ENCODE peak calls at places on chromosomes 3 and 15, in eight cellular contexts. One of them, this sample, is unnamed.

GRCh38 chr15:56772868-56773639 is 39.7 kb upstream of the ZNF280D start:
- DNase-seq in tibial artery: no peak
- DNase-seq in Ammon's horn: no peak
- DNase-seq in stimulated activated CD4-positive, alpha-beta T cell treated with anti-CD3 and anti-CD28 coated beads, Interleukin-2, amount 100 ng/mL, for 4 hours: no peak
- DNase-seq in sigmoid colon: no peak
- DNase-seq in WTC11: no peak
- DNase-seq in NCI-H2081: peak
- DNase-seq in hippocampal formation: no peak
- DNase-seq in this sample: peak

GRCh38 chr3:33438284-33438668 is 1.9 kb downstream of the UBP1 start:
- DNase-seq in stimulated activated CD4-positive, alpha-beta T cell treated with anti-CD3 and anti-CD28 coated beads, Interleukin-2, amount 100 ng/mL, for 4 hours: no peak
- DNase-seq in WTC11: no peak
- DNase-seq in hippocampal formation: no peak
- DNase-seq in NCI-H2081: peak
- DNase-seq in tibial artery: no peak
- DNase-seq in Ammon's horn: no peak
- DNase-seq in sigmoid colon: no peak
- DNase-seq in this sample: peak

GRCh38 chr15:25435474-25436243 is 3.2 kb downstream of the UBE3A start:
- DNase-seq in stimulated activated CD4-positive, alpha-beta T cell treated with anti-CD3 and anti-CD28 coated beads, Interleukin-2, amount 100 ng/mL, for 4 hours: no peak
- DNase-seq in Ammon's horn: no peak
- DNase-seq in tibial artery: no peak
- DNase-seq in WTC11: no peak
- DNase-seq in hippocampal formation: no peak
- DNase-seq in sigmoid colon: no peak
- DNase-seq in NCI-H2081: no peak
- DNase-seq in this sample: peak

GRCh38 chr3:69097407-69098086 is 12.8 kb downstream of the ARL6IP5 start:
- DNase-seq in Ammon's horn: no peak
- DNase-seq in stimulated activated CD4-positive, alpha-beta T cell treated with anti-CD3 and anti-CD28 coated beads, Interleukin-2, amount 100 ng/mL, for 4 hours: no peak
- DNase-seq in sigmoid colon: no peak
- DNase-seq in WTC11: no peak
- DNase-seq in hippocampal formation: no peak
- DNase-seq in NCI-H2081: no peak
- DNase-seq in tibial artery: no peak
- DNase-seq in this sample: no peak

GRCh38 chr3:12995389-12996180 is 77.6 kb downstream of the IQSEC1 start:
- DNase-seq in sigmoid colon: no peak
- DNase-seq in Ammon's horn: no peak
- DNase-seq in tibial artery: no peak
- DNase-seq in hippocampal formation: no peak
- DNase-seq in stimulated activated CD4-positive, alpha-beta T cell treated with anti-CD3 and anti-CD28 coated beads, Interleukin-2, amount 100 ng/mL, for 4 hours: no peak
- DNase-seq in NCI-H2081: no peak
- DNase-seq in WTC11: no peak
- DNase-seq in this sample: no peak

GRCh38 chr3:174403831-174404230 is 455.3 kb upstream of the NAALADL2 start:
- DNase-seq in Ammon's horn: no peak
- DNase-seq in sigmoid colon: no peak
- DNase-seq in NCI-H2081: no peak
- DNase-seq in stimulated activated CD4-positive, alpha-beta T cell treated with anti-CD3 and anti-CD28 coated beads, Interleukin-2, amount 100 ng/mL, for 4 hours: no peak
- DNase-seq in tibial artery: no peak
- DNase-seq in hippocampal formation: no peak
- DNase-seq in WTC11: no peak
- DNase-seq in this sample: no peak

GRCh38 chr3:68123231-68123630 is 468.8 kb upstream of the SUCLG2 start:
- DNase-seq in sigmoid colon: no peak
- DNase-seq in hippocampal formation: no peak
- DNase-seq in WTC11: no peak
- DNase-seq in Ammon's horn: no peak
- DNase-seq in stimulated activated CD4-positive, alpha-beta T cell treated with anti-CD3 and anti-CD28 coated beads, Interleukin-2, amount 100 ng/mL, for 4 hours: no peak
- DNase-seq in tibial artery: no peak
- DNase-seq in NCI-H2081: no peak
- DNase-seq in this sample: no peak

GRCh38 chr3:50170689-50171088 is 15.6 kb downstream of the SEMA3F start:
- DNase-seq in hippocampal formation: no peak
- DNase-seq in stimulated activated CD4-positive, alpha-beta T cell treated with anti-CD3 and anti-CD28 coated beads, Interleukin-2, amount 100 ng/mL, for 4 hours: no peak
- DNase-seq in tibial artery: peak
- DNase-seq in Ammon's horn: no peak
- DNase-seq in NCI-H2081: no peak
- DNase-seq in sigmoid colon: no peak
- DNase-seq in WTC11: no peak
- DNase-seq in this sample: peak

GRCh38 chr3:124277516-124277890 is 285.6 kb upstream of the ROPN1 start:
- DNase-seq in NCI-H2081: no peak
- DNase-seq in Ammon's horn: peak
- DNase-seq in sigmoid colon: no peak
- DNase-seq in tibial artery: no peak
- DNase-seq in WTC11: no peak
- DNase-seq in stimulated activated CD4-positive, alpha-beta T cell treated with anti-CD3 and anti-CD28 coated beads, Interleukin-2, amount 100 ng/mL, for 4 hours: no peak
- DNase-seq in hippocampal formation: no peak
- DNase-seq in this sample: peak

GRCh38 chr15:68387288-68388143 is 44.4 kb downstream of the ITGA11 start:
- DNase-seq in WTC11: peak
- DNase-seq in Ammon's horn: no peak
- DNase-seq in NCI-H2081: no peak
- DNase-seq in stimulated activated CD4-positive, alpha-beta T cell treated with anti-CD3 and anti-CD28 coated beads, Interleukin-2, amount 100 ng/mL, for 4 hours: no peak
- DNase-seq in tibial artery: no peak
- DNase-seq in sigmoid colon: peak
- DNase-seq in hippocampal formation: no peak
- DNase-seq in this sample: no peak

This sample was measured in AG10803.